ENCODE peak calls at places on chromosomes 11 and 22, in six cellular contexts. X, R, I, H, A and U are unnamed samples.
A peak's percentile ranks its signal among the peaks of the same experiment; 100 is the strongest.

GRCh38 chr11:114819028-114819427 is 140.7 kb downstream of the NXPE2 start:
- DNase-seq in H (no peak), A (no peak), R (no peak), I (no peak), X (no peak), U (no peak)

GRCh38 chr22:27370987-27371386 is 430.6 kb downstream of the MN1 start:
- DNase-seq in A (no peak), X (no peak), H (no peak), R (no peak), I (no peak), U (no peak)

GRCh38 chr11:78961186-78961782 is 386.6 kb upstream of the NARS2 start:
- DNase-seq in I (peak; percentile 87), R (peak; percentile 37), A (peak; percentile 44), X (peak; percentile 27), H (peak; percentile 57), U (peak; percentile 46)

GRCh38 chr22:42174062-42174461 is 43.5 kb upstream of the CYP2D6 start:
- DNase-seq in X (no peak), A (no peak), H (no peak), I (no peak), R (peak; percentile 61), U (peak; percentile 73)

GRCh38 chr11:92735039-92735438 is 234.4 kb upstream of the MTNR1B start:
- DNase-seq in R (no peak), A (no peak), H (no peak), X (no peak), I (no peak), U (no peak)

GRCh38 chr22:49437956-49438355 is 389.7 kb downstream of the BRD1 start:
- DNase-seq in H (no peak), I (no peak), A (no peak), R (no peak), X (no peak), U (no peak)

GRCh38 chr11:93537767-93538261 is 5.4 kb downstream of the SMCO4 start:
- DNase-seq in I (no peak), X (no peak), R (peak; percentile 40), A (peak; percentile 65), H (no peak), U (peak; percentile 47)

GRCh38 chr11:2460540-2461252 is 15.9 kb downstream of the KCNQ1 start:
- DNase-seq in I (no peak), H (no peak), A (no peak), R (no peak), X (no peak), U (no peak)

GRCh38 chr11:128324531-128325141 is 262.7 kb downstream of the ETS1 start:
- DNase-seq in R (no peak), I (no peak), X (no peak), A (no peak), H (no peak), U (no peak)

GRCh38 chr22:32079110-32080089 is 36.3 kb downstream of the SLC5A1 start:
- DNase-seq in X (no peak), H (peak; percentile 19), I (peak; percentile 57), A (peak; percentile 55), R (peak; percentile 49), U (peak; percentile 68)

GRCh38 chr11:116473790-116474346 is 298.9 kb downstream of the BUD13 start:
- DNase-seq in R (no peak), A (no peak), X (no peak), I (peak; percentile 50), H (no peak), U (no peak)

GRCh38 chr11:79637219-79637618 is 196.4 kb upstream of the TENM4 start:
- DNase-seq in I (no peak), R (no peak), A (no peak), H (no peak), X (no peak), U (no peak)

GRCh38 chr11:65431452-65432132 is 9.0 kb downstream of the NEAT1 start:
- DNase-seq in A (no peak), H (no peak), X (no peak), I (no peak), R (peak; percentile 81), U (peak; percentile 48)

GRCh38 chr11:13338437-13339069 is 61.0 kb downstream of the BMAL1 start:
- DNase-seq in I (no peak), A (no peak), X (no peak), H (no peak), R (peak; percentile 70), U (peak; percentile 69)

GRCh38 chr11:60880635-60881282 is 13.4 kb downstream of the ZP1 start:
- DNase-seq in H (no peak), R (no peak), I (no peak), A (no peak), X (no peak), U (no peak)

GRCh38 chr22:49502126-49502826 is 325.4 kb downstream of the BRD1 start:
- DNase-seq in I (no peak), X (no peak), R (peak; percentile 26), A (no peak), H (no peak), U (no peak)

GRCh38 chr11:72954860-72955259 is 140.6 kb downstream of the ATG16L2 start:
- DNase-seq in I (no peak), R (no peak), H (no peak), X (no peak), A (no peak), U (no peak)

GRCh38 chr11:35216962-35217667 is 78.1 kb downstream of the CD44 start:
- DNase-seq in I (peak; percentile 33), R (no peak), H (no peak), X (no peak), A (no peak), U (no peak)

GRCh38 chr11:30521297-30522071 is 64.7 kb downstream of the MPPED2 start:
- DNase-seq in I (no peak), R (no peak), A (no peak), H (no peak), X (no peak), U (no peak)

GRCh38 chr11:133663135-133663534 is 130.8 kb upstream of the OPCML start:
- DNase-seq in H (no peak), I (peak; percentile 10), R (no peak), A (no peak), X (no peak), U (no peak)

GRCh38 chr11:94152678-94153065 is 24.0 kb downstream of the PANX1 start:
- DNase-seq in R (no peak), X (no peak), I (no peak), H (no peak), A (peak; percentile 64), U (no peak)

GRCh38 chr11:12126352-12127019 is 16.1 kb downstream of the MICAL2 start:
- DNase-seq in I (no peak), R (peak; percentile 94), H (no peak), X (no peak), A (peak; percentile 62), U (peak; percentile 93)

GRCh38 chr22:27846248-27846760 is 44.7 kb upstream of the MN1 start:
- DNase-seq in X (no peak), R (no peak), H (no peak), A (no peak), I (no peak), U (no peak)

GRCh38 chr22:44215287-44215686 is 34.6 kb downstream of the PARVG start:
- DNase-seq in X (no peak), R (no peak), H (no peak), I (no peak), A (no peak), U (no peak)

GRCh38 chr22:36797988-36798670 is 18.7 kb downstream of the PVALB start:
- DNase-seq in R (no peak), H (no peak), X (peak; percentile 89), I (no peak), A (no peak), U (no peak)

GRCh38 chr11:76115555-76115954 is 90.7 kb downstream of the WNT11 start:
- DNase-seq in A (no peak), I (no peak), H (no peak), X (no peak), R (no peak), U (no peak)

GRCh38 chr11:2687782-2688191 is 12.0 kb downstream of the KCNQ1OT1 start:
- DNase-seq in X (no peak), A (no peak), I (peak; percentile 56), H (no peak), R (no peak), U (no peak)

GRCh38 chr11:2586091-2586792 is 113.6 kb downstream of the KCNQ1OT1 start:
- DNase-seq in A (no peak), R (no peak), H (no peak), I (peak; percentile 14), X (no peak), U (no peak)

GRCh38 chr11:119363081-119363861 is 16.8 kb upstream of the MFRP start:
- DNase-seq in I (no peak), A (no peak), H (no peak), R (no peak), X (no peak), U (no peak)

GRCh38 chr11:69306821-69307220 is 12.9 kb downstream of the MYEOV start:
- DNase-seq in R (no peak), X (no peak), A (no peak), H (no peak), I (no peak), U (no peak)
- H4K91ac ChIP-seq in R (peak overlapping the region; percentile 75), X (no peak overlapping the region), A (no peak overlapping the region), H (no peak overlapping the region), I (no peak overlapping the region), U (peak overlapping the region; percentile 11)

DNA sequence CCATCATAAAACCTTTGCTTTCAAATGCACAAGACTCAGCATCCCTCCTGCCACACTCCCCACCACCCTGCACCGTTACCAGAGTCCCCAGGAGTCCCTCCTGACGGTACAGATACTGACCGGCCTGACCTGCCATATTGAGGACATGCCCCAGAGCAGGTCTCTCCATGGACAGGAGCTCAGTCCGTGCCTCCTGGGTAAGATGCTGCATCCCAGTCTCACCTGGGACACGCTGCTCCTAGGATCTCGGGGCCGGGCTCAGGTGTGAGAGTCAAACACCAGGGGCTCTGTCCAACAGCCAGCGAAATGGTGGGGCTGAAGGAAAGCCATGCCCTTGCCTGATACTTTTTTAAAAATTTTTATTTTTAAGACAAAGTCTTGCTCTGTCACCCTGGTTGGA is 328.3 kb downstream of the SHANK2 start:
- DNase-seq in X (no peak), H (no peak), A (no peak), R (no peak), I (no peak), U (no peak)
- H4K91ac ChIP-seq in X (no peak overlapping the region), H (no peak overlapping the region), A (no peak overlapping the region), R (no peak overlapping the region), I (no peak overlapping the region), U (no peak overlapping the region)

DNA sequence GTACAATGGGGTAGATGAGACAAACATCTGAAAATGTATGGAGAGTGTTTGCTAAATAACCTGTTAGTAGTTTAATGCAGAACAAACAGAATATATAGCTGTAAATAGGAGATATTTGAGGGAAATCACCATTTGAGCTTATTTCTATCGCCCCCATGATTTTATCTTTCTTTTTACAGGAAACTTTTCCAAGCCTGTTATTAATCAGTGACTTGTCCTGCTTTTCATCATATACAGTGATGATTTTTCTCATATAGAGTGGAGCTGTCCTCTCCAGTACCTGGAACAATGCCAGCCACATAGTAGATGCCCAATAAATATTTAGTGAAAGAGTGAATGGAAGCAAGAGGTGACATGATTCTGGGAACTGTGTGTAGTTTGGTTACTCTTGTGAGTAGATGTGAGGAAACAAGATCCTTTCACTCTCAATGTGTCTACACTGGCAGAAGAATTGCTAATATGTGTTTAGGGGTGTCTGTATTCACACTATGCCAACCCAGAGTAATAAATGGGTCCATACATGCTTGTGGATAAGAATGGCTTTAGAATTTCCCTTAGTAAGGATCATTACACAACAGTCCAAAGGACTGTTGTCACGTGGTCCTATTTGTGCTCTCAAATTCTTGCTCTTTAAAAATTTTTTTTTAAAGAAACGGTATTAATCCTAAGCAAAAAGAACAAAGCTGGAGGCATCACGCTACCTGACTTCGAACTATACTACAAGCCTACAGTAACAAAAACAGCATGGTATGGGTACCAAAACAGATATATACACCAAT is 2.3 kb upstream of the PTS start:
- DNase-seq in H (no peak), X (no peak), I (no peak), R (no peak), A (no peak), U (no peak)
- H4K91ac ChIP-seq in H (no peak overlapping the region), X (no peak overlapping the region), I (no peak overlapping the region), R (no peak overlapping the region), A (no peak overlapping the region), U (no peak overlapping the region)

GRCh38 chr11:125592305-125593112 is at the start of gene STT3A:
- DNase-seq in I (peak; percentile 100), A (peak; percentile 100), H (peak; percentile 98), R (peak; percentile 100), X (peak; percentile 100), U (peak; percentile 100)
- H4K91ac ChIP-seq in I (no peak within 1 kb of the TSS), A (peak within 1 kb of the TSS; percentile 94), H (peak within 1 kb of the TSS; percentile 36), R (peak within 1 kb of the TSS; percentile 100), X (no peak within 1 kb of the TSS), U (peak within 1 kb of the TSS; percentile 93)